ENCODE peak calls at places on chromosomes 13 and 19, in seven cellular contexts. P is adrenal gland; G is brain pericyte; O is cardiac fibroblast; C is stimulated activated CD4-positive, alpha-beta T cell treated with anti-CD3 and anti-CD28 coated beads, Interleukin-1b, Interleukin-23, amount 100 ng/mL, for 24 hours; A is KG1; Z is retina. J is an unnamed sample.

GRCh38 chr13:64540468-64540867 is 2689.7 kb downstream of the PCDH9 start:
- DNase-seq in C (no peak), P (no peak), Z (no peak), O (no peak), A (no peak), G (no peak), J (no peak)

GRCh38 chr13:100899720-100900316 is 225.2 kb upstream of the TMTC4 start:
- DNase-seq in G (no peak), A (no peak), C (no peak), O (no peak), P (no peak), Z (no peak), J (no peak)

GRCh38 chr13:114072421-114072820 is 60.0 kb downstream of the RASA3 start:
- DNase-seq in Z (peak; percentile 10), C (no peak), P (no peak), G (no peak), A (no peak), O (no peak), J (no peak)

GRCh38 chr13:105587786-105588185 is 947.7 kb downstream of the EFNB2 start:
- DNase-seq in A (no peak), P (no peak), G (no peak), O (no peak), C (no peak), Z (no peak), J (peak; percentile 56)

GRCh38 chr13:67518785-67519184 is 288.6 kb upstream of the PCDH9 start:
- DNase-seq in O (no peak), G (no peak), C (no peak), P (no peak), Z (peak; percentile 8), A (no peak), J (no peak)

GRCh38 chr19:18423258-18424020 is 4.2 kb downstream of the SSBP4 start:
- DNase-seq in Z (no peak), O (no peak), C (no peak), A (no peak), G (no peak), P (peak; percentile 69), J (no peak)

GRCh38 chr19:56110515-56111448 is 10.3 kb downstream of the ZNF787 start:
- DNase-seq in P (peak; percentile 91), A (no peak), G (peak; percentile 32), C (no peak), Z (peak; percentile 55), O (peak; percentile 73), J (no peak)

GRCh38 chr19:16869331-16869972 is 19.3 kb upstream of the F2RL3 start:
- DNase-seq in C (no peak), O (no peak), Z (no peak), P (no peak), A (no peak), G (no peak), J (no peak)

GRCh38 chr13:62360609-62361008 is 945.0 kb upstream of the PCDH20 start:
- DNase-seq in G (no peak), A (no peak), P (no peak), O (no peak), Z (peak; percentile 50), C (no peak), J (no peak)

GRCh38 chr13:105428816-105429215 is 1106.6 kb downstream of the EFNB2 start:
- DNase-seq in O (peak; percentile 4), A (no peak), G (no peak), C (no peak), Z (no peak), P (no peak), J (peak; percentile 36)

GRCh38 chr13:80141114-80141849 is 199.6 kb downstream of the SPRY2 start:
- DNase-seq in P (peak; percentile 57), Z (peak; percentile 13), C (no peak), A (no peak), G (no peak), O (peak; percentile 95), J (peak; percentile 42)

GRCh38 chr13:110479215-110479545 is 82.3 kb downstream of the RAB20 start:
- DNase-seq in O (no peak), A (no peak), Z (no peak), C (no peak), G (no peak), P (no peak), J (no peak)

GRCh38 chr13:45865414-45865813 is 13.9 kb upstream of the SIAH3 start:
- DNase-seq in A (no peak), P (no peak), C (no peak), O (no peak), Z (no peak), G (no peak), J (no peak)

GRCh38 chr13:52644108-52644507 is 1.9 kb downstream of the HNRNPA1L2 start:
- DNase-seq in P (no peak), Z (no peak), A (no peak), G (no peak), O (peak; percentile 13), C (no peak), J (no peak)

GRCh38 chr13:84927442-84928169 is 871.6 kb downstream of the SLITRK6 start:
- DNase-seq in O (no peak), A (no peak), C (no peak), P (no peak), G (no peak), Z (no peak), J (no peak)

GRCh38 chr13:85725433-85725832 is 73.8 kb downstream of the SLITRK6 start:
- DNase-seq in G (no peak), C (no peak), P (no peak), O (no peak), Z (no peak), A (no peak), J (no peak)

GRCh38 chr13:35789335-35790166 is 313.1 kb upstream of the MAB21L1 start:
- DNase-seq in O (peak; percentile 63), A (peak; percentile 2), C (no peak), G (no peak), Z (peak; percentile 77), P (no peak), J (peak; percentile 19)

GRCh38 chr19:55306712-55307111 is 18.4 kb downstream of the TMEM150B start:
- DNase-seq in C (no peak), O (no peak), A (no peak), G (no peak), Z (no peak), P (no peak), J (no peak)

GRCh38 chr19:6198896-6199239 is 63.4 kb downstream of the ACSBG2 start:
- DNase-seq in Z (no peak), C (no peak), O (no peak), G (no peak), P (no peak), A (no peak), J (no peak)

GRCh38 chr13:95411641-95412040 is 110.4 kb upstream of the ABCC4 start:
- DNase-seq in C (no peak), A (no peak), O (peak; percentile 39), P (no peak), G (no peak), Z (no peak), J (no peak)

GRCh38 chr13:99605417-99606321 is 104.4 kb downstream of the TM9SF2 start:
- DNase-seq in C (peak; percentile 14), A (no peak), G (no peak), Z (no peak), P (peak; percentile 64), O (peak; percentile 43), J (no peak)

GRCh38 chr19:15199652-15200574 is 882 bp downstream of the NOTCH3 start:
- DNase-seq in P (no peak), Z (peak; percentile 89), G (no peak), A (no peak), C (no peak), O (peak; percentile 45), J (no peak)

GRCh38 chr13:27057817-27058216 is 113.8 kb downstream of the USP12 start:
- DNase-seq in G (no peak), A (no peak), Z (no peak), P (no peak), O (no peak), C (no peak), J (no peak)

GRCh38 chr19:5041168-5042038 is 72.5 kb downstream of the KDM4B start:
- DNase-seq in O (no peak), A (no peak), C (no peak), G (no peak), P (no peak), Z (no peak), J (no peak)

GRCh38 chr13:101755228-101755887 is 302.9 kb downstream of the ITGBL1 start:
- DNase-seq in A (no peak), O (no peak), C (no peak), G (no peak), P (no peak), Z (no peak), J (no peak)

GRCh38 chr19:32387701-32388392 is 17.7 kb upstream of the DPY19L3 start:
- DNase-seq in Z (no peak), G (no peak), A (no peak), O (no peak), P (no peak), C (no peak), J (no peak)

GRCh38 chr13:98972059-98972458 is 5.8 kb downstream of the DOCK9 start:
- DNase-seq in Z (no peak), G (no peak), O (no peak), A (no peak), P (no peak), C (no peak), J (no peak)

GRCh38 chr13:51542358-51542972 is 41.8 kb upstream of the WDFY2 start:
- DNase-seq in O (peak; percentile 35), C (no peak), G (no peak), P (no peak), A (no peak), Z (no peak), J (no peak)

GRCh38 chr19:18946335-18946734 is 5.3 kb upstream of the HOMER3 start:
- DNase-seq in C (no peak), A (no peak), O (no peak), P (no peak), Z (no peak), G (no peak), J (no peak)

GRCh38 chr19:3750211-3750610 is 11.3 kb downstream of the APBA3 start:
- DNase-seq in Z (no peak), O (no peak), G (no peak), A (no peak), C (no peak), P (no peak), J (no peak)

GRCh38 chr19:771332-771785 is 20.4 kb downstream of the MISP start:
- DNase-seq in Z (no peak), P (no peak), A (no peak), O (peak; percentile 78), G (no peak), C (no peak), J (no peak)

GRCh38 chr19:38727868-38728660 is 16.2 kb downstream of the CAPN12 start:
- DNase-seq in O (peak; percentile 86), P (peak; percentile 91), G (no peak), C (no peak), A (no peak), Z (no peak), J (no peak)

GRCh38 chr19:48310227-48310626 is 15.1 kb upstream of the EMP3 start:
- DNase-seq in Z (no peak), O (no peak), G (no peak), P (peak; percentile 77), A (no peak), C (no peak), J (no peak)

GRCh38 chr19:49857834-49858590 is 7.1 kb downstream of the PTOV1 start:
- DNase-seq in G (no peak), A (no peak), P (peak; percentile 70), C (no peak), Z (no peak), O (no peak), J (no peak)

GRCh38 chr19:50890422-50891252 is 17.4 kb downstream of the KLK2 start:
- DNase-seq in O (no peak), A (no peak), C (no peak), G (no peak), Z (no peak), P (no peak), J (peak; percentile 27)

GRCh38 chr13:112608212-112608611 is 20.3 kb upstream of the TUBGCP3 start:
- DNase-seq in O (no peak), C (no peak), Z (no peak), P (no peak), G (no peak), A (no peak), J (no peak)